ENCODE peak calls at places on chromosomes 16 and 17, in eight cellular contexts. V is lung, S is MM.1S, T is body of pancreas, A is AG10803, F is mesendoderm, C is HCT116, G is neuronal stem cell. K is an unnamed sample.

GRCh38 chr17:79517812-79518211 is 93.0 kb downstream of the RBFOX3 start:
- DNase-seq in V (no peak), S (no peak), T (no peak), A (no peak), F (no peak), C (no peak), G (no peak), K (no peak)

GRCh38 chr17:54983260-54983659 is 14.7 kb downstream of the STXBP4 start:
- DNase-seq in V (no peak), S (no peak), T (no peak), A (no peak), F (no peak), C (no peak), G (no peak), K (no peak)

GRCh38 chr16:87570938-87571867 is 31.1 kb upstream of the JPH3 start:
- DNase-seq in V (peak), S (no peak), T (peak), A (peak), F (peak), C (peak), G (no peak), K (peak)

GRCh38 chr17:80071116-80071980 is 30.0 kb upstream of the GAA start:
- DNase-seq in V (peak), S (no peak), T (peak), A (peak), F (no peak), C (no peak), G (no peak), K (peak)

GRCh38 chr16:59604331-59604730 is 870.2 kb upstream of the GOT2 start:
- DNase-seq in V (no peak), S (no peak), T (no peak), A (peak), F (no peak), C (no peak), G (no peak), K (peak)

GRCh38 chr17:48575066-48575582 is 3.0 kb downstream of the HOXB4 start:
- DNase-seq in V (no peak), S (no peak), T (no peak), A (peak), F (no peak), C (no peak), G (no peak), K (no peak)

GRCh38 chr17:76397687-76398522 is 13.5 kb downstream of the SPHK1 start:
- DNase-seq in V (peak), S (peak), T (peak), A (peak), F (peak), C (peak), G (peak), K (peak)

GRCh38 chr17:15882058-15882720 is 62.7 kb upstream of the ADORA2B start:
- DNase-seq in V (no peak), S (no peak), T (no peak), A (no peak), F (peak), C (no peak), G (no peak), K (no peak)

GRCh38 chr17:81259058-81259605 is 20.0 kb downstream of the NDUFAF8 start:
- DNase-seq in V (no peak), S (no peak), T (no peak), A (no peak), F (no peak), C (no peak), G (no peak), K (no peak)

GRCh38 chr16:52561910-52562741 is 15.2 kb upstream of the TOX3 start:
- DNase-seq in V (peak), S (no peak), T (peak), A (no peak), F (no peak), C (no peak), G (no peak), K (no peak)

GRCh38 chr17:68197091-68197996 is 50.5 kb upstream of the AMZ2 start:
- DNase-seq in V (no peak), S (no peak), T (no peak), A (no peak), F (peak), C (no peak), G (no peak), K (no peak)

GRCh38 chr16:2365895-2366294 is 25.4 kb upstream of the ABCA3 start:
- DNase-seq in V (no peak), S (no peak), T (no peak), A (peak), F (no peak), C (no peak), G (no peak), K (peak)

GRCh38 chr17:71494456-71494855 is 626.4 kb upstream of the SOX9 start:
- DNase-seq in V (no peak), S (no peak), T (no peak), A (peak), F (no peak), C (no peak), G (no peak), K (peak)

GRCh38 chr16:915546-915945 is 55.2 kb downstream of the LMF1 start:
- DNase-seq in V (no peak), S (no peak), T (no peak), A (no peak), F (no peak), C (no peak), G (no peak), K (no peak)

GRCh38 chr16:86566601-86566965 is at the start of gene FOXC2:
- DNase-seq in V (peak), S (no peak), T (peak), A (peak), F (peak), C (no peak), G (peak), K (peak)

GRCh38 chr16:19722269-19722952 is 4.3 kb downstream of the IQCK start:
- DNase-seq in V (no peak), S (no peak), T (no peak), A (no peak), F (peak), C (no peak), G (no peak), K (no peak)

GRCh38 chr17:7405882-7406825 is 1.5 kb upstream of the NLGN2 start:
- DNase-seq in V (no peak), S (no peak), T (no peak), A (no peak), F (peak), C (no peak), G (no peak), K (no peak)

GRCh38 chr16:89043636-89044393 is 49.8 kb upstream of the ACSF3 start:
- DNase-seq in V (no peak), S (no peak), T (no peak), A (no peak), F (no peak), C (no peak), G (no peak), K (no peak)

GRCh38 chr17:76132574-76133338 is 8.3 kb downstream of the FOXJ1 start:
- DNase-seq in V (peak), S (no peak), T (peak), A (no peak), F (peak), C (peak), G (no peak), K (no peak)

GRCh38 chr17:43737722-43738121 is 20.9 kb downstream of the SOST start:
- DNase-seq in V (no peak), S (no peak), T (no peak), A (no peak), F (no peak), C (no peak), G (no peak), K (no peak)

GRCh38 chr17:8859029-8859803 is 8.3 kb downstream of the PIK3R6 start:
- DNase-seq in V (no peak), S (no peak), T (no peak), A (peak), F (no peak), C (no peak), G (no peak), K (peak)

GRCh38 chr16:86383488-86384262 is 126.7 kb upstream of the FOXF1 start:
- DNase-seq in V (no peak), S (no peak), T (peak), A (peak), F (peak), C (no peak), G (no peak), K (peak)

GRCh38 chr16:50902457-50902856 is 160.6 kb downstream of the CYLD start:
- DNase-seq in V (no peak), S (no peak), T (no peak), A (no peak), F (peak), C (no peak), G (no peak), K (no peak)

GRCh38 chr17:39261286-39261685 is 35.5 kb upstream of the STAC2 start:
- DNase-seq in V (no peak), S (no peak), T (no peak), A (no peak), F (peak), C (no peak), G (no peak), K (no peak)

GRCh38 chr17:79160980-79161621 is 86.5 kb downstream of the ENGASE start:
- DNase-seq in V (no peak), S (peak), T (no peak), A (no peak), F (peak), C (no peak), G (no peak), K (peak)

DNA sequence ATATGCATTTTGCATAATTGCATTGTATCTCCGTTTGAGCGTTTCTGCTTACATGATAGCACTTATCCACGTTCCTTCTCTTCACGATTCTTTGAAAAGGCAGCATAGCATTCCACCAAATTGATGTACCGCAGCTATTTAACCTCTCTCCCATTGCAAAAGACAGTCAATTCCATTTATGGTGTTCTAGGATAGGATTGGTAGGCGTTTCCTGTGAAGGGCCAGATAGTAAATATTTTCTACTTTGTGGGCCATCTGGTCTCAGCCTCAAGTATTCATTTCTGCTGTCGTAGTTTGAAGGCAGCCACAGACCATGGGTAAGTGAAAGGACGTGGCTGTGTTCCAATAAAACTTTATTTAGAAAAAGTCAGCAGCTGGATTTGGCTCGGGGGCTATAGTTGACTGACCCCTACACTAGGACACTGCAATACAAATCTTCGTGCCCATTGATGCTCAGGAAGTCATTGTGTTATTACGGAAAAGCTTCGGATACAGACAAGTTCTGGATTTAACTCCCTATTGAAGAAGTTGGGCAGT is 10.1 kb downstream of the SNX29 start:
- DNase-seq in V (no peak), S (no peak), T (no peak), A (peak), F (no peak), C (no peak), G (no peak), K (no peak)
- H3K4me3 ChIP-seq in V (no peak), S (no peak), T (no peak), A (no peak), F (no peak), C (no peak), G (no peak), K (no peak)

GRCh38 chr17:29760771-29761682 is 138.3 kb upstream of the CORO6 start:
- DNase-seq in V (peak), S (peak), T (peak), A (peak), F (peak), C (no peak), G (peak), K (peak)
- H3K4me3 ChIP-seq in V (peak), S (peak), T (peak), A (peak), F (peak), C (no peak), G (peak), K (peak)

GRCh38 chr17:70345061-70345460 is 175.7 kb downstream of the KCNJ2 start:
- DNase-seq in V (no peak), S (peak), T (no peak), A (no peak), F (no peak), C (no peak), G (no peak), K (no peak)
- H3K4me3 ChIP-seq in V (no peak), S (peak), T (no peak), A (no peak), F (no peak), C (no peak), G (no peak), K (no peak)

GRCh38 chr16:56741399-56741798 is 11.5 kb downstream of the NUP93 start:
- DNase-seq in V (no peak), S (no peak), T (no peak), A (no peak), F (no peak), C (no peak), G (no peak), K (no peak)

GRCh38 chr16:56743840-56744239 is 13.9 kb downstream of the NUP93 start:
- DNase-seq in V (no peak), S (no peak), T (no peak), A (peak), F (peak), C (no peak), G (no peak), K (peak)

GRCh38 chr16:56744996-56745640 is 15.2 kb downstream of the NUP93 start:
- DNase-seq in V (no peak), S (no peak), T (no peak), A (no peak), F (peak), C (no peak), G (no peak), K (no peak)

GRCh38 chr16:56737539-56737938 is 7.6 kb downstream of the NUP93 start:
- DNase-seq in V (no peak), S (no peak), T (no peak), A (no peak), F (no peak), C (no peak), G (no peak), K (no peak)

DNA sequence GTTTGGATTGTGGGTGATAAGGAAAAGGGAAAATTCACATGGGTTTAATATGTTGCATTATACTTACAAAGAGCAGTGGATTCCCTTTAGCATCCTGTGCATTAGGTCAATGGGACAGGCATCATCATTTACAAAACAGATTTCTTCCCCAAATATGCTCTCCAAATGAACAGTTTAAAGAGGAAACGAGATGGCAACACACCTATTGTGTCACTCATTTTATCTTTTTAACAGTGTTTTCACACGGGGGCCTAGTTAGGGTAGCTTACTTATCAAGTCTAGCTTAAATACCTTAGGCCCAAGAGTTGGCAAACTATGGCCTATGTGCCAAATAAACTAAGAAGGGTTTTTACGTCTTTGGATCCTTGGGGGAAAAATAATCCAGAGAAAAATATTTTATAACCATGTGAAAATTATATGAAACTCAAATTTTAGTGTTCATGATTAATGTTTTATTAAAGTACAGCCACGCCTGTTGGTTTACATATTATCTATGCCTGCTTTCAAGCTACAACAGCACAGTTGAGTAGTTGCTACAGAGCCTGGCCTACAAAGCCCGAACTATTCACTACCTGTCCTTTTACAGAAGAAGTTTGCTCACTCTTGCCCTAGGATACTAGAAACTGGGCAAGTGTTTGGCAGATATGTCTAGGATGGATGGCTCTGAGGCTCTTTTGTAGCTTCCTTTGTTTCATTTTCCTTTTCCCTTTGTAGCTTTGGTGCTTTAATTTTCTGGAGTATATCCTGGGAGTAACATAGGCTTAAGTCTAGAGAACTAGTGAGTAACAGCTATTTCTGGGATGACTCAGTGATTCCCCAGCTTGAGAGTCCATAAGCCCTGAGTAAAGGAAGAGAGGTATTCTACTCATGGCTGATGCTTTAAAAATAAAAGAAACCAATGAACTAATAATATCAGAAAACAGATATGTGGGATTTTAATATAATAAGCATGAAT is 12.4 kb downstream of the NUP93 start:
- DNase-seq in V (no peak), S (no peak), T (no peak), A (peak), F (peak), C (peak), G (no peak), K (peak)
- H3K4me3 ChIP-seq in V (no peak), S (no peak), T (no peak), A (peak), F (no peak), C (no peak), G (no peak), K (no peak)

GRCh38 chr17:64393000-64393402 is 2.3 kb upstream of the PECAM1 start:
- DNase-seq in V (no peak), S (no peak), T (no peak), A (no peak), F (no peak), C (no peak), G (no peak), K (no peak)
- H3K4me3 ChIP-seq in V (no peak), S (no peak), T (no peak), A (no peak), F (no peak), C (no peak), G (no peak), K (no peak)

DNA sequence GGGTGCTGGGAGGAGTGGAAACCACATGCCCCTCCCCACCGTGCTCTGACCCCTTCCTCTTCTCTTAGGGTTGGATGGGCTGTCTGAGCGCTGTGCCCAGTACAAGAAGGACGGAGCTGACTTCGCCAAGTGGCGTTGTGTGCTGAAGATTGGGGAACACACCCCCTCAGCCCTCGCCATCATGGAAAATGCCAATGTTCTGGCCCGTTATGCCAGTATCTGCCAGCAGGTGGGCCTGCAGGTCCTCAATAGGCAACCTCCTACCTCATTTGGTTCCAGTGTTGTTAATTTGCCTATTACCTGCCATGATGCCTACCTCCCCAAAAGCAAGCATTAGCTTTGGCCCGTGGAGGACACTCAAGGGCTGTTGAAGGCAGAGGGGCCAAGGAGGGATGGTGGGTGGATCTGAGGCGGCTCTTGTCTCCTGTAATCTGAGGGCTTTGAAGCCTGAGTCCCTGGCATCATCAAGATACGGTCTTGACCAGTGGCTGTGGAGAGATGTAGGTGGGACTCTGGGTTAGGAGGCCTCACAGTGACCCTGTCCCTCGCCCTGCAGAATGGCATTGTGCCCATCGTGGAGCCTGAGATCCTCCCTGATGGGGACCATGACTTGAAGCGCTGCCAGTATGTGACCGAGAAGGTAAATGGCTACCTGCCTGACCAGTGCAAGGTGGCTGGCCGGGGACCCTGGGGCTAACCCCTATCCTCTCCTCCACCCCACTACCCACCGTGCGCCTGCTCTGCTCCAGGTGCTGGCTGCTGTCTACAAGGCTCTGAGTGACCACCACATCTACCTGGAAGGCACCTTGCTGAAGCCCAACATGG is 3.4 kb downstream of the ALDOA start:
- DNase-seq in V (no peak), S (peak), T (no peak), A (no peak), F (peak), C (no peak), G (no peak), K (peak)
- H3K4me3 ChIP-seq in V (no peak), S (no peak), T (no peak), A (peak), F (no peak), C (no peak), G (peak), K (peak)